ENCODE peak calls at places on chromosomes 1 and 21, in four cellular contexts. S is left lung, A is HAP-1, B is aorta. Q is an unnamed sample.

GRCh38 chr1:93196591-93196990 is 16.1 kb downstream of the CCDC18 start:
- DNase-seq in B (no peak), S (no peak), A (no peak), Q (no peak)

GRCh38 chr1:48937732-48938131 is 161.0 kb upstream of the BEND5 start:
- DNase-seq in A (no peak), B (no peak), S (no peak), Q (no peak)

GRCh38 chr1:30218438-30218837 is 504.9 kb downstream of the MATN1 start:
- DNase-seq in S (no peak), B (no peak), A (no peak), Q (no peak)

GRCh38 chr1:202825748-202826147 is 15.0 kb downstream of the PCAT6 start:
- DNase-seq in A (no peak), B (no peak), S (no peak), Q (no peak)

GRCh38 chr1:230340778-230341546 is 85.2 kb downstream of the PGBD5 start:
- DNase-seq in B (no peak), S (no peak), A (no peak), Q (peak; percentile 17)

GRCh38 chr21:31220567-31220966 is 123.5 kb downstream of the TIAM1 start:
- DNase-seq in S (no peak), A (no peak), B (no peak), Q (no peak)

GRCh38 chr1:116724765-116725375 is 29.4 kb upstream of the CD2 start:
- DNase-seq in B (peak; percentile 58), S (peak; percentile 50), A (peak; percentile 83), Q (no peak)

GRCh38 chr1:175904808-175905207 is 161.4 kb upstream of the TNR start:
- DNase-seq in A (no peak), B (no peak), S (no peak), Q (no peak)

GRCh38 chr1:57423135-57424131 is at the start of gene DAB1:
- DNase-seq in A (no peak), B (no peak), S (no peak), Q (peak; percentile 63)

GRCh38 chr1:91948097-91948496 is 1.1 kb upstream of the BRDT start:
- DNase-seq in A (no peak), S (no peak), B (no peak), Q (no peak)

GRCh38 chr1:9877962-9878361 is 32.1 kb downstream of the CTNNBIP1 start:
- DNase-seq in B (no peak), A (no peak), S (no peak), Q (no peak)

GRCh38 chr1:31640179-31640578 is 4.5 kb downstream of the PEF1 start:
- DNase-seq in A (no peak), B (no peak), S (no peak), Q (no peak)
- H3K4me1 ChIP-seq in A (peaks cover 12% of the 10 kb centered on the region), B (no peaks in the 10 kb centered on the region), S (peaks cover 73% of the 10 kb centered on the region), Q (peaks cover 44% of the 10 kb centered on the region)

GRCh38 chr1:3003039-3003940 is 18.0 kb upstream of the ACTRT2 start:
- DNase-seq in B (peak; percentile 29), S (peak; percentile 30), A (no peak), Q (peak; percentile 63)
- H3K9me3 ChIP-seq in B (no peaks in the 10 kb centered on the region), S (peaks cover 10% of the 10 kb centered on the region), A (no peaks in the 10 kb centered on the region), Q (peaks cover 20% of the 10 kb centered on the region)

GRCh38 chr1:86776108-86776507 is 71.7 kb downstream of the SH3GLB1 start:
- DNase-seq in B (no peak), A (no peak), S (no peak), Q (no peak)
- H3K4me1 ChIP-seq in B (peaks cover 2% of the 10 kb centered on the region), A (peaks cover 4% of the 10 kb centered on the region), S (peaks cover 62% of the 10 kb centered on the region), Q (peaks cover 3% of the 10 kb centered on the region)

DNA sequence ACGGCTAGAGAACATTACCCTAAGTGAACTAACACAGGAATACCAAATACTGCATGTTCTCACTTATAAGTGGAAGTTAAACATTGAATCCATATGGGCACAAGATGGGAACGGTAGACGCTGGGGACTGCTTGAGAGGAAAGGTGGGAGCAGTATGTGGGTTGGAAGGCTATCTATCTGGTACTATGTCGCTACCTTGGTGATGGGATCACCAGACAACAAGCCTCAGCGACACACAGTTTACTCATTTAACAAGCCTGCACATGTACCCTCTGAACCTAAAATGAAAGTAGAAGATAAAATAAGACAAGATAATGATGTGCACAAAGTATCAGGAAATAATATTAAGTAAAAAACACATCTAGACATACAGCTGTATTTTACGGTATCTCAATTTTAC is 819 bp downstream of the PYHIN1 start:
- DNase-seq in A (no peak), S (no peak), B (no peak), Q (no peak)
- H3K9me3 ChIP-seq in A (no peaks in the 10 kb centered on the region), S (peaks cover 5% of the 10 kb centered on the region), B (no peaks in the 10 kb centered on the region), Q (peaks cover 6% of the 10 kb centered on the region)

GRCh38 chr1:40053138-40053887 is 12.8 kb downstream of the CAP1 start:
- DNase-seq in B (no peak), S (no peak), A (no peak), Q (no peak)
- H3K4me1 ChIP-seq in B (peaks cover 13% of the 10 kb centered on the region), S (peaks cover 97% of the 10 kb centered on the region), A (no peaks in the 10 kb centered on the region), Q (peaks cover 91% of the 10 kb centered on the region)

GRCh38 chr1:19351858-19352257 is 39.7 kb downstream of the SLC66A1 start:
- DNase-seq in S (no peak), B (no peak), A (no peak), Q (no peak)
- H3K9me3 ChIP-seq in S (no peaks in the 10 kb centered on the region), B (no peaks in the 10 kb centered on the region), A (no peaks in the 10 kb centered on the region), Q (no peaks in the 10 kb centered on the region)

GRCh38 chr21:45087022-45087823 is 12.8 kb downstream of the ADARB1 start:
- DNase-seq in S (no peak), A (no peak), B (no peak), Q (no peak)

GRCh38 chr21:45089964-45090363 is 15.6 kb downstream of the ADARB1 start:
- DNase-seq in A (no peak), B (no peak), S (no peak), Q (no peak)

GRCh38 chr21:45086342-45086958 is 12.1 kb downstream of the ADARB1 start:
- DNase-seq in A (no peak), B (no peak), S (no peak), Q (no peak)

GRCh38 chr21:45088116-45088515 is 13.7 kb downstream of the ADARB1 start:
- DNase-seq in S (no peak), B (no peak), A (no peak), Q (no peak)

GRCh38 chr21:45088729-45089128 is 14.3 kb downstream of the ADARB1 start:
- DNase-seq in B (no peak), A (no peak), S (no peak), Q (no peak)
- H3K4me1 ChIP-seq in B (peaks cover 2% of the 10 kb centered on the region), A (no peaks in the 10 kb centered on the region), S (peaks cover 24% of the 10 kb centered on the region), Q (peaks cover 61% of the 10 kb centered on the region)

DNA sequence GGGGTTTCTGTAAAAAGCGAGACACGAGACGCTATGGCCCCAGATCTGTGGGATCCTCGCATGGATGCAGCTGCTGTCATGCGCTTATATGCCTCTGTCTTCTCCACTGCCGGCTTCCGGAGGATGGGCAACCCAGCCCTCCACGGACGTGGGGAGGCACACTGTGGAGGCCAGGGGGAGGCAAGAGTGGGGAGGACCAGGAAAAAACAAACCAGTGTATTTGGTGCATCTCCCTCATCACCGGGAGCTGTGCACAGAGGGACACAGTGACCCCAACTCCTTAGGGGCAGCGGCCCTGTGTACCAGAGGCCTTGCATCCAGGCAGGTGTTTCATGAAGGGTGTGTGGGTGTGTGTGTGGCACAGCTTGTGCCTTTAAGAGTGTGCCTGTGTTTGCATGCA is 95.0 kb downstream of the AJAP1 start:
- DNase-seq in A (no peak), B (no peak), S (no peak), Q (no peak)
- H3K9me3 ChIP-seq in A (no peaks in the 10 kb centered on the region), B (peaks cover 3% of the 10 kb centered on the region), S (peaks cover 8% of the 10 kb centered on the region), Q (peaks cover 10% of the 10 kb centered on the region)

DNA sequence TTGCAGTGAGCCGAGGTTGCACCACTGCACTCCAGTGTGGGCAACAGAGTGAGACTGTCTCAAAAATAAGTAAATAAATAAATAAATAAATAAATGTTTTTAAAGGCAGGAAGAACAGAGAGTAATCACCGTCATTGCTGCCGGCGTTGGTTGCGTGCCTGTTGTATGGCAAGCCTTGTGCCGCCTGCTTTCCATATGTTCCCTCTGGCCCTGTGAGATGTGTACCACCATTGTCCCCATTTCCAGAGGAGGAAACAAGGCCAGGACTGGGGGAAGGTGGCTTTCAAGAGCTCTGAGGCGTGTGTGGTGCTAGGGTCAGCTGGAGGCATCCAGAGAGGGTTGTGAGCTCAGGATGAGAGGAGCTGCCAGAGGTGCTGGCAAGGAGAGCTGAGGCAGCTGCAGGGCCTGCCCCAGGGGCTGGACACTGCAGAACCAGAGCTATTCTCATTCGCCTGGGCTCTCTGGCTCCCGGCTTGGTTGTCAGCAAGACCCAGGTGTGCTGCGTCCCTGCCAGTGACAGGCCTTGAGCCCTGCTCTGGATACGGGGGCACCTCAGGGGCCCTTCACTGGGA is 5.2 kb upstream of the MARCKSL1 start:
- DNase-seq in A (no peak), B (peak; percentile 30), S (no peak), Q (peak; percentile 38)
- H3K4me1 ChIP-seq in A (peaks cover 3% of the 10 kb centered on the region), B (no peaks in the 10 kb centered on the region), S (peaks cover 72% of the 10 kb centered on the region), Q (peaks cover 55% of the 10 kb centered on the region)